ENCODE peak calls at places on chromosomes 12 and 14, in four cellular contexts. H is K562, P is WTC11, N is HepG2. T is an unnamed sample.

GRCh38 chr14:54637829-54638446 is 71.0 kb downstream of the SAMD4A start:
- DNase-seq in P (no peak), N (no peak), H (no peak), T (no peak)

GRCh38 chr14:103186241-103186835 is 63.1 kb downstream of the TNFAIP2 start:
- DNase-seq in P (no peak), N (no peak), H (no peak), T (no peak)

GRCh38 chr12:116057356-116057755 is 220.1 kb downstream of the MED13L start:
- DNase-seq in N (no peak), P (no peak), H (no peak), T (no peak)

GRCh38 chr12:72057330-72057911 is 118.8 kb downstream of the TPH2 start:
- DNase-seq in P (no peak), N (no peak), H (no peak), T (no peak)

GRCh38 chr12:55930771-55931316 is at the start of gene DGKA:
- DNase-seq in N (peak; percentile 65), P (peak; percentile 55), H (peak; percentile 77), T (peak; percentile 52)

GRCh38 chr12:120498870-120499515 is 3.1 kb downstream of the DYNLL1 start:
- DNase-seq in N (no peak), H (no peak), P (no peak), T (no peak)

GRCh38 chr14:90611936-90612335 is 204.3 kb downstream of the TTC7B start:
- DNase-seq in N (no peak), H (no peak), P (no peak), T (no peak)

GRCh38 chr12:1593232-1594044 is 943 bp downstream of the FBXL14 start:
- DNase-seq in P (peak; percentile 60), H (peak; percentile 46), N (no peak), T (peak; percentile 21)

GRCh38 chr14:63204407-63205280 is at the start of gene RHOJ:
- DNase-seq in H (no peak), P (peak; percentile 26), N (no peak), T (no peak)

GRCh38 chr14:96198430-96199133 is 6.1 kb upstream of the BDKRB2 start:
- DNase-seq in N (no peak), P (no peak), H (no peak), T (no peak)

GRCh38 chr12:120323772-120324171 is 3.8 kb downstream of the PLA2G1B start:
- DNase-seq in P (no peak), N (no peak), H (no peak), T (no peak)

GRCh38 chr14:29629839-29630238 is 297.8 kb downstream of the PRKD1 start:
- DNase-seq in P (no peak), N (no peak), H (no peak), T (no peak)

GRCh38 chr12:108691995-108692808 is 39.1 kb downstream of the CORO1C start:
- DNase-seq in N (no peak), P (no peak), H (peak; percentile 44), T (no peak)

GRCh38 chr14:103103461-103104388 is 9.2 kb downstream of the EXOC3L4 start:
- DNase-seq in N (peak; percentile 87), H (no peak), P (peak; percentile 46), T (no peak)

GRCh38 chr12:4975574-4975973 is 65.9 kb downstream of the KCNA1 start:
- DNase-seq in P (peak; percentile 42), N (no peak), H (peak; percentile 30), T (peak; percentile 60)

GRCh38 chr12:76113800-76114757 is 29.6 kb upstream of the NAP1L1 start:
- DNase-seq in P (no peak), N (no peak), H (peak; percentile 93), T (no peak)

GRCh38 chr14:52268191-52269061 is 928 bp downstream of the PTGDR start:
- DNase-seq in N (no peak), P (peak; percentile 49), H (no peak), T (no peak)

GRCh38 chr14:103072595-103073366 is 11.2 kb upstream of the LBHD2 start:
- DNase-seq in P (no peak), N (no peak), H (peak; percentile 21), T (no peak)

GRCh38 chr14:103006106-103006505 is 51.2 kb downstream of the CDC42BPB start:
- DNase-seq in P (no peak), H (no peak), N (no peak), T (no peak)

GRCh38 chr12:109951751-109952150 is 44.4 kb downstream of the GIT2 start:
- DNase-seq in P (no peak), N (no peak), H (no peak), T (no peak)

GRCh38 chr12:110266980-110267620 is 13.9 kb upstream of the ATP2A2 start:
- DNase-seq in H (peak; percentile 45), N (no peak), P (no peak), T (no peak)

GRCh38 chr14:68335312-68335711 is 457.6 kb downstream of the ZFP36L1 start:
- DNase-seq in H (no peak), P (no peak), N (no peak), T (no peak)

GRCh38 chr14:80388980-80389711 is 177.8 kb upstream of the DIO2 start:
- DNase-seq in P (no peak), H (no peak), N (no peak), T (no peak)

GRCh38 chr14:44029933-44030332 is 477.1 kb downstream of the FSCB start:
- DNase-seq in H (no peak), N (no peak), P (no peak), T (no peak)

GRCh38 chr12:45334396-45334795 is 118.5 kb downstream of the ANO6 start:
- DNase-seq in P (no peak), H (no peak), N (no peak), T (no peak)

GRCh38 chr14:32938719-32939253 is at the start of gene NPAS3:
- DNase-seq in H (no peak), N (no peak), P (no peak), T (peak; percentile 14)

GRCh38 chr14:68379510-68380303 is 413.2 kb downstream of the ZFP36L1 start:
- DNase-seq in H (no peak), N (no peak), P (no peak), T (no peak)

GRCh38 chr12:98803468-98804209 is 158.5 kb downstream of the APAF1 start:
- DNase-seq in P (no peak), H (no peak), N (no peak), T (no peak)

GRCh38 chr14:22333408-22334274 is 255.4 kb downstream of the DAD1 start:
- DNase-seq in P (no peak), H (peak; percentile 56), N (peak; percentile 91), T (no peak)

GRCh38 chr12:85273411-85274075 is 6.5 kb upstream of the ALX1 start:
- DNase-seq in N (no peak), P (peak; percentile 44), H (no peak), T (no peak)

GRCh38 chr12:49040364-49040855 is 20.2 kb downstream of the KMT2D start:
- DNase-seq in P (no peak), H (no peak), N (no peak), T (no peak)

GRCh38 chr12:122190842-122191668 is 8.1 kb downstream of the LRRC43 start:
- DNase-seq in P (peak; percentile 86), N (peak; percentile 60), H (peak; percentile 88), T (peak; percentile 81)

GRCh38 chr14:68681256-68681655 is 111.6 kb downstream of the ZFP36L1 start:
- DNase-seq in P (no peak), N (no peak), H (no peak), T (no peak)

GRCh38 chr14:102915292-102916110 is 7.0 kb upstream of the AMN start:
- DNase-seq in H (no peak), N (no peak), P (no peak), T (no peak)

GRCh38 chr12:19712041-19712440 is 272.7 kb downstream of the AEBP2 start:
- DNase-seq in P (no peak), N (no peak), H (no peak), T (no peak)

GRCh38 chr14:60303745-60304144 is 54.7 kb downstream of the PPM1A start:
- DNase-seq in P (no peak), N (no peak), H (no peak), T (no peak)

DNA sequence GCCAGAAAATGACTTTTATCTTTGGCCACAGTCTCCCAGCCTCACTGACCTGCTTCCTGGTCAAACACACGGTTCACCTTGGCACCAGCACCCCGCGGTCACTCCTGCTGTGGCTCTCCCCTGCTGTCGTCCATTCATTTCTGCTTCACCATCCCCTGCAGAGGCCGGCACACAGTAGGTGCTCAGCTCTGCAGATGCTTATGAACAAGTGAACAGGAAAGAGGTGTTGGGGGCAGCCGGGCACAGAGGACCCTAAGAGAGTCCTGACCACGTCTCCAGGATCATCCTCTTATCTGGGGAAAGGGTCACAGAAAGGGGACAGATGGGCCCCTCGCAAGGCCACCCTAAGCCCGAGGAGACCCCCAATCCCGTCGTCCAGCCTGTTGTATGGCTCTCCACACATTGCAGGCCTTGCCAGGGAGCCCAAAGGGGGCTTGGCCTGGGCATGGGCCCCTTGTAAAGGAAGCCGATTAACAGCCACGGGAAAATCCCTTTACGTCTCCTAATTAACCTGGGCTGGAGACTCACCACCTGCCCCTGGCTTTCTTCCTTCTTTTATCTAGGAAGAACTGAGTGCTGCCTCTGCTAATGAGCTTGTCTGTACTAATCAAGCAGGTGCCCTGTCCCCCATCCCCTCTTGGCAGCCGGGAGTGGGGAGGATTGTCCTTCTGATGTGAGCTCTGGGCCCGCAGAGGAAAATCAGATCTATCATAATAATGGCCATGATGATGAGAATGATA is 119.1 kb downstream of the AACS start:
- DNase-seq in N (no peak), H (no peak), P (no peak), T (no peak)
- TF ChIP-seq ELF4 in N (no peak), H (no peak), P (no peak), T (no peak)

DNA sequence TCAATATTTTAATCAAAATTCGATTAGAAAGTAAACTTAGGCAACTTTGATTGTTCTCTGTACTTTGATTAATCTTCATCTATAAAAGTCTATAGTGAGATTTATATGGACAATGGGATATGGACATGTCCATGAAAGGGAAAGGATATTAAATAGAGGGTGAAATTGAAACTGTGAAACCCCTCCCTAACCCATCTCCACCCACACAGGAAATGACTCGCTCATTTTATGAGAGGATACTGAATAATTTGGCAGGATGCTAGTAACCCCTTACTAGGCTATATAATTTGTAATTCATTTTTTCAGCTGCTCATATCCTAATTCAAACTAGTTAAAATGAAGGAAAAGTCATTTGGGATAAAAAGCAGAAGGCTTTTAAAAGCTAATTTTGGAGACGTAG is 328.0 kb upstream of the ATP2B1 start:
- DNase-seq in N (no peak), P (no peak), H (no peak), T (no peak)
- TF ChIP-seq ELF4 in N (no peak), P (no peak), H (no peak), T (no peak)

DNA sequence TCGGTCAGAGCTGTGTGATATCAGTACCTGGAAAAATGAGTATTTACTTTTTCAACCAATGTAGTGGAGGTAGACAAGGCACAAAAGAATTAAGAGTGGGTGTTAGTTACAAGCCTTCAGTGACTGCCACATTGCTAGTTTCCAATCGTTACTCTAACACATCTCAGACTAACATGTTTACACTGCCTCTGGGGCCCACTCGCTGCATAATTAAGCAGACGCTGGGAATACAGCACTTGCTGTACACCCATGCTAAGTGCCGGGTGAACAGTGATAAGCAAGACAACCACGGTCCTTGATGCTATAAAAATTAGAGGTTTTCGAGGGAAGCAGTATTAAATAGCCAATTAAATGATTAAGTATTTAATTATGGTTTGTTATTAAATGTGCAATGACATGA is 1147.6 kb downstream of the AACS start:
- DNase-seq in P (no peak), N (no peak), H (no peak), T (no peak)
- TF ChIP-seq ELF4 in P (no peak), N (no peak), H (no peak), T (no peak)

DNA sequence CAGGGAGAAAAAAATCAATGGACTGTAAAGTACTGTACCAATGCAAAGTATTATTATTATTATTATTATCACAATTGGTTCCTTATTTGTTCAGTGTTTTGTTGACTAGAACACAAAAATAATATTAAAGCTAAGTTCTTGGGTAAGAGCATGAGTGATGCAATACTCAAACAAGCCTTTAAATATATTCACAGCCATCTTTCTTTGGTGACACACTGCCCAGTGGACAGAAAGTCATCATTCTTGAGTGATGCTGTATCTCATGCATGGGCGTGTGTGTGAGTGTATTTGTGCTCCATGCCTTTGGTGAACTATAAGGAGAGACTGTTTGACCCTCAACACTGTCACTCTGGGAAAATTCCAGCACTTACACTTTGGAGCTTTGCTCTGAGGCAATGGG is 93.6 kb downstream of the KCNK10 start:
- DNase-seq in P (no peak), H (no peak), N (no peak), T (no peak)
- TF ChIP-seq ELF4 in P (no peak), H (no peak), N (no peak), T (no peak)

T was measured in HEK293T.